ENCODE peak calls at places on chromosomes 1 and 21, in four cellular contexts. One of them, this sample, is unnamed.

GRCh38 chr1:40635763-40636500 is 29.6 kb downstream of the RIMS3 start:
- DNase-seq in HL-60: no peak
- DNase-seq in GM12878: no peak
- DNase-seq in K562: no peak
- DNase-seq in this sample: no peak

GRCh38 chr1:195908121-195908520 is 700.1 kb downstream of the KCNT2 start:
- DNase-seq in HL-60: peak
- DNase-seq in GM12878: no peak
- DNase-seq in K562: no peak
- DNase-seq in this sample: no peak

GRCh38 chr1:119143716-119144115 is 3.3 kb upstream of the WARS2 start:
- DNase-seq in K562: no peak
- DNase-seq in GM12878: no peak
- DNase-seq in HL-60: no peak
- DNase-seq in this sample: no peak

GRCh38 chr1:167128261-167129227 is 34.7 kb downstream of the STYXL2 start:
- DNase-seq in K562: no peak
- DNase-seq in GM12878: no peak
- DNase-seq in HL-60: no peak
- DNase-seq in this sample: no peak

GRCh38 chr1:16087733-16088132 is 14.3 kb upstream of the FAM131C start:
- DNase-seq in GM12878: no peak
- DNase-seq in HL-60: no peak
- DNase-seq in K562: no peak
- DNase-seq in this sample: no peak

GRCh38 chr1:16289959-16290358 is 53.0 kb upstream of the CPLANE2 start:
- DNase-seq in GM12878: no peak
- DNase-seq in K562: no peak
- DNase-seq in HL-60: no peak
- DNase-seq in this sample: no peak

GRCh38 chr1:154837679-154838171 is 32.4 kb downstream of the KCNN3 start:
- DNase-seq in K562: no peak
- DNase-seq in HL-60: no peak
- DNase-seq in GM12878: no peak
- DNase-seq in this sample: peak

GRCh38 chr1:234962340-234962989 is 166.2 kb downstream of the TOMM20 start:
- DNase-seq in K562: peak
- DNase-seq in HL-60: peak
- DNase-seq in GM12878: peak
- DNase-seq in this sample: no peak

GRCh38 chr21:36425286-36425685 is 40.1 kb downstream of the CHAF1B start:
- DNase-seq in GM12878: no peak
- DNase-seq in K562: no peak
- DNase-seq in HL-60: no peak
- DNase-seq in this sample: no peak

GRCh38 chr1:46653405-46653853 is 14.7 kb downstream of the ATPAF1 start:
- DNase-seq in HL-60: no peak
- DNase-seq in GM12878: no peak
- DNase-seq in K562: no peak
- DNase-seq in this sample: no peak

GRCh38 chr1:91799159-91799558 is 86.8 kb downstream of the TGFBR3 start:
- DNase-seq in GM12878: no peak
- DNase-seq in HL-60: no peak
- DNase-seq in K562: no peak
- DNase-seq in this sample: no peak

GRCh38 chr1:244647819-244648218 is 5.1 kb upstream of the DESI2 start:
- DNase-seq in K562: no peak
- DNase-seq in GM12878: no peak
- DNase-seq in HL-60: no peak
- DNase-seq in this sample: no peak

GRCh38 chr1:112527266-112528010 is 18.7 kb downstream of the WNT2B start:
- DNase-seq in GM12878: no peak
- DNase-seq in HL-60: no peak
- DNase-seq in K562: no peak
- DNase-seq in this sample: no peak

GRCh38 chr1:176164014-176164678 is 42.9 kb downstream of the COP1 start:
- DNase-seq in HL-60: no peak
- DNase-seq in GM12878: no peak
- DNase-seq in K562: no peak
- DNase-seq in this sample: no peak

GRCh38 chr1:231931846-231932454 is 305.4 kb downstream of the DISC1 start:
- DNase-seq in HL-60: peak
- DNase-seq in K562: peak
- DNase-seq in GM12878: no peak
- DNase-seq in this sample: peak

GRCh38 chr1:233480198-233480597 is 133.7 kb upstream of the KCNK1 start:
- DNase-seq in K562: no peak
- DNase-seq in HL-60: no peak
- DNase-seq in GM12878: no peak
- DNase-seq in this sample: no peak

GRCh38 chr1:175138579-175138978 is 54.0 kb downstream of the KIAA0040 start:
- DNase-seq in K562: no peak
- DNase-seq in HL-60: no peak
- DNase-seq in GM12878: no peak
- DNase-seq in this sample: no peak

GRCh38 chr21:45292399-45293213 is 4.9 kb upstream of the POFUT2 start:
- DNase-seq in K562: peak
- DNase-seq in GM12878: no peak
- DNase-seq in HL-60: peak
- DNase-seq in this sample: peak

GRCh38 chr1:236702995-236703394 is 16.7 kb downstream of the ACTN2 start:
- DNase-seq in GM12878: no peak
- DNase-seq in K562: no peak
- DNase-seq in HL-60: no peak
- DNase-seq in this sample: no peak

GRCh38 chr1:214380418-214380817 is 99.5 kb downstream of the SMYD2 start:
- DNase-seq in HL-60: no peak
- DNase-seq in K562: no peak
- DNase-seq in GM12878: no peak
- DNase-seq in this sample: no peak

GRCh38 chr1:28280961-28281360 is 21.6 kb downstream of the SESN2 start:
- DNase-seq in HL-60: no peak
- DNase-seq in GM12878: no peak
- DNase-seq in K562: no peak
- DNase-seq in this sample: no peak

GRCh38 chr1:111628153-111628552 is 8.6 kb downstream of the RAP1A start:
- DNase-seq in K562: no peak
- DNase-seq in GM12878: no peak
- DNase-seq in HL-60: no peak
- DNase-seq in this sample: no peak

GRCh38 chr1:33420870-33421775 is 9.8 kb downstream of the PHC2 start:
- DNase-seq in GM12878: no peak
- DNase-seq in HL-60: no peak
- DNase-seq in K562: no peak
- DNase-seq in this sample: no peak

GRCh38 chr1:170539154-170539553 is 7.2 kb downstream of the GORAB start:
- DNase-seq in HL-60: no peak
- DNase-seq in GM12878: no peak
- DNase-seq in K562: no peak
- DNase-seq in this sample: no peak

GRCh38 chr1:2414297-2414958 is 2.1 kb upstream of the PEX10 start:
- DNase-seq in GM12878: peak
- DNase-seq in K562: peak
- DNase-seq in HL-60: no peak
- DNase-seq in this sample: peak

GRCh38 chr1:50964863-50965262 is 4.8 kb upstream of the FAF1 start:
- DNase-seq in GM12878: no peak
- DNase-seq in K562: no peak
- DNase-seq in HL-60: no peak
- DNase-seq in this sample: no peak

GRCh38 chr1:11645670-11646265 is 8.5 kb downstream of the FBXO2 start:
- DNase-seq in K562: peak
- DNase-seq in HL-60: no peak
- DNase-seq in GM12878: no peak
- DNase-seq in this sample: peak

GRCh38 chr1:16155537-16156410 is at the start of gene EPHA2:
- DNase-seq in HL-60: peak
- DNase-seq in K562: no peak
- DNase-seq in GM12878: no peak
- DNase-seq in this sample: no peak

GRCh38 chr21:46078322-46078981 is 19.5 kb upstream of the COL6A2 start:
- DNase-seq in K562: no peak
- DNase-seq in HL-60: no peak
- DNase-seq in GM12878: no peak
- DNase-seq in this sample: peak

GRCh38 chr1:246647113-246647512 is 77.1 kb upstream of the SCCPDH start:
- DNase-seq in K562: peak
- DNase-seq in HL-60: no peak
- DNase-seq in GM12878: no peak
- DNase-seq in this sample: no peak

GRCh38 chr1:161052899-161053298 is 7.1 kb upstream of the USF1 start:
- DNase-seq in HL-60: no peak
- DNase-seq in K562: no peak
- DNase-seq in GM12878: no peak
- DNase-seq in this sample: no peak

GRCh38 chr1:71037066-71037465 is 10.6 kb downstream of the PTGER3 start:
- DNase-seq in K562: no peak
- DNase-seq in HL-60: no peak
- DNase-seq in GM12878: no peak
- DNase-seq in this sample: no peak

DNA sequence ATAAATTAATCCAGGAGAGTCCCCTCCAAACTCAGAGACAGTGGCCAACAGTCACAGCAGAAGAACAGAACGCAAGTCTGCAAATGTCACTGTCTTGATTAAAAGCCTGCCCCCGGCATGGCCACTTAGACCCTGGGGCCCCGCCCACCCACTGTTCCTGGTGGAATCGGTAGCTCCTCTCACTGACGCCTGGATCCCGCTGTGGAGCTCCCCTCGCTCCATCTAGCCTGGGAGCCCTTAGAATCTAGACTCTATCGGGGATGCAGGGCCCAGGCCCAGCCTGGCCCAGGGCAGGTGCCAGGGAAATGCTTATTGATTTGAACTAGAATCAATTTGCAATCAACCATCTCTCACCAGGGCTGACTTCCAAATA is 21.4 kb upstream of the PLEKHG5 start:
- DNase-seq in GM12878: no peak
- DNase-seq in K562: no peak
- DNase-seq in HL-60: no peak
- DNase-seq in this sample: no peak
- TF ChIP-seq SPI1 in GM12878: no peak
- TF ChIP-seq SPI1 in K562: no peak
- TF ChIP-seq SPI1 in HL-60: no peak
- TF ChIP-seq SPI1 in this sample: no peak

DNA sequence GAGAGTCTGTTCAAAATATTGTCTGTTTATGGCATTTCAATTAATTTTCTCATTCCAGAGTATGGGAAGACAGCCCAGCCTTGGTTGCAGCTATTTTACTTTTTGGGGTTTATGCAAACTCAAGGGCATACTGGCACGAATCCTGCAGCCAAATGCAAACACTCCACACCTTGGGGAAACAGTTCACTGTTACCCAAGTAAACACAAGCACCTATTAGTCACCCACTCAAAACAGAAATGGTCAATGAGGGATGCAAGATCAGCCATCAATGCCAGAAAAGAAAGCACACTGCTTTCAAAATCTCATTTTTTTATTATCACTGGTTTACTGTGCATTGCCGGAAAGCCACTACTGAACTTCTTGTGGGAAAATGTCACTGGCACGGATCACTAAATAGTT is 170.6 kb downstream of the RUNX1 start:
- DNase-seq in K562: no peak
- DNase-seq in HL-60: no peak
- DNase-seq in GM12878: no peak
- DNase-seq in this sample: no peak
- TF ChIP-seq POLR2AphosphoS5 in K562: no peak
- TF ChIP-seq POLR2AphosphoS5 in HL-60: no peak
- TF ChIP-seq POLR2AphosphoS5 in GM12878: no peak
- TF ChIP-seq POLR2AphosphoS5 in this sample: no peak

GRCh38 chr1:23611601-23612327 is 52.5 kb upstream of the ID3 start:
- DNase-seq in HL-60: no peak
- DNase-seq in GM12878: no peak
- DNase-seq in K562: no peak
- DNase-seq in this sample: no peak
- TF ChIP-seq SPI1 in HL-60: no peak
- TF ChIP-seq SPI1 in GM12878: no peak
- TF ChIP-seq SPI1 in K562: no peak
- TF ChIP-seq SPI1 in this sample: no peak

DNA sequence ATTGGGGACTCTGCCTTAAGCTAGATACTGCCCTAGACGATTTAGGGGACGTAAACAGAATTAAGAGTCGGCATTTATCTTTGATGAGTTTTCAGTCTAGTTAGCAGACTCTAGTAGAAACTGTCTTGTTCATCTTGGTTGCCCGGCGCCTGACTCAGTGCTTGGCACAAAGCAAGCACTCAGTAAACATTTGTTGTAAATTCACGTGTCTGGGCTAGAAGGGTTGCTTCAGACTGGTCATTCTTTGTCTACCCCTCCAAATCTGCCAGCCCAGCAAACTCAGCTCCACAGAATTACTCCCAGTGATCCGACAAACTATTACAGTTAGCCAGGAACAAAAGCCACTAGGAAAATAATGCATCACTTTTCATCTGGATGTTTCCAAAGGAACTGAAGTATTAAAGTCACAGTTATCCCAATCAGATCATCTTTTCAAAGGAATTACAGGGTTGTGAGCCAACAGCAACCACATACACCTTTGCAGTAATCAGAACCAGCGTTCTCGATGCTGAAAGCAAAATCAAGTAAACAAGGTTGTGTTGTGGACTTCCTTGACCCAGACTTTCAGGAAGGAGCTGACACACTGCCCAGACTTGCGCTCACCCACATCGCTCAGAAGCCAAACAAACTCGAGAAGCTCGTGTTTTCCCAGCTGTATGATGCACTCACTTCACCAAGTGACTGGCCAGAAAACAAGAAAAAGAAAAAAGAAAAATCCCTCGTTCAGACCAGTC is 66.5 kb upstream of the GADD45A start:
- DNase-seq in GM12878: no peak
- DNase-seq in HL-60: no peak
- DNase-seq in K562: no peak
- DNase-seq in this sample: no peak
- TF ChIP-seq POLR2AphosphoS5 in GM12878: no peak
- TF ChIP-seq POLR2AphosphoS5 in HL-60: no peak
- TF ChIP-seq POLR2AphosphoS5 in K562: no peak
- TF ChIP-seq POLR2AphosphoS5 in this sample: no peak

GRCh38 chr1:222815367-222815765 is 527 bp downstream of the DISP1 start:
- DNase-seq in HL-60: no peak
- DNase-seq in GM12878: no peak
- DNase-seq in K562: peak
- DNase-seq in this sample: no peak

GRCh38 chr1:222820159-222820732 is 5.4 kb downstream of the DISP1 start:
- DNase-seq in HL-60: no peak
- DNase-seq in GM12878: no peak
- DNase-seq in K562: no peak
- DNase-seq in this sample: no peak

GRCh38 chr1:222817529-222817928 is 2.7 kb downstream of the DISP1 start:
- DNase-seq in HL-60: no peak
- DNase-seq in GM12878: no peak
- DNase-seq in K562: no peak
- DNase-seq in this sample: no peak

GRCh38 chr1:222821239-222821638 is 6.4 kb downstream of the DISP1 start:
- DNase-seq in GM12878: no peak
- DNase-seq in K562: no peak
- DNase-seq in HL-60: no peak
- DNase-seq in this sample: no peak

GRCh38 chr1:222818171-222818570 is 3.3 kb downstream of the DISP1 start:
- DNase-seq in GM12878: no peak
- DNase-seq in HL-60: no peak
- DNase-seq in K562: no peak
- DNase-seq in this sample: no peak
- TF ChIP-seq SPI1 in GM12878: no peak
- TF ChIP-seq SPI1 in HL-60: no peak
- TF ChIP-seq SPI1 in K562: no peak
- TF ChIP-seq SPI1 in this sample: no peak

This sample was measured in GM12891.